ENCODE peak calls at places on chromosomes 2 and 18, in six cellular contexts. One of them, this sample, is unnamed.

GRCh38 chr2:110206056-110206455 is 1.2 kb upstream of the NPHP1 start:
- DNase-seq in GF-D8: no peak
- DNase-seq in mesothelial cell of epicardium: no peak
- DNase-seq in NCI-H1694 treated with DMSO at 0.1 percent for 48 hours: no peak
- DNase-seq in stimulated activated CD4-positive, alpha-beta T cell treated with anti-CD3 and anti-CD28 coated beads, TNF-alpha, amount 100 ng/mL, for 48 hours: no peak
- DNase-seq in HTR-8/SVneo: no peak
- DNase-seq in this sample: peak

GRCh38 chr2:190431907-190432306 is 23.8 kb downstream of the MFSD6 start:
- DNase-seq in stimulated activated CD4-positive, alpha-beta T cell treated with anti-CD3 and anti-CD28 coated beads, TNF-alpha, amount 100 ng/mL, for 48 hours: no peak
- DNase-seq in mesothelial cell of epicardium: no peak
- DNase-seq in GF-D8: no peak
- DNase-seq in NCI-H1694 treated with DMSO at 0.1 percent for 48 hours: no peak
- DNase-seq in HTR-8/SVneo: no peak
- DNase-seq in this sample: no peak

GRCh38 chr18:36717422-36718110 is 111.2 kb downstream of the TPGS2 start:
- DNase-seq in NCI-H1694 treated with DMSO at 0.1 percent for 48 hours: no peak
- DNase-seq in GF-D8: no peak
- DNase-seq in HTR-8/SVneo: no peak
- DNase-seq in stimulated activated CD4-positive, alpha-beta T cell treated with anti-CD3 and anti-CD28 coated beads, TNF-alpha, amount 100 ng/mL, for 48 hours: no peak
- DNase-seq in mesothelial cell of epicardium: no peak
- DNase-seq in this sample: no peak

GRCh38 chr2:126649101-126649500 is 6.9 kb upstream of the GYPC start:
- DNase-seq in NCI-H1694 treated with DMSO at 0.1 percent for 48 hours: no peak
- DNase-seq in HTR-8/SVneo: no peak
- DNase-seq in GF-D8: no peak
- DNase-seq in mesothelial cell of epicardium: no peak
- DNase-seq in stimulated activated CD4-positive, alpha-beta T cell treated with anti-CD3 and anti-CD28 coated beads, TNF-alpha, amount 100 ng/mL, for 48 hours: no peak
- DNase-seq in this sample: no peak

GRCh38 chr2:197514754-197515153 is 1.1 kb upstream of the MOB4 start:
- DNase-seq in NCI-H1694 treated with DMSO at 0.1 percent for 48 hours: no peak
- DNase-seq in mesothelial cell of epicardium: no peak
- DNase-seq in HTR-8/SVneo: peak
- DNase-seq in GF-D8: peak
- DNase-seq in stimulated activated CD4-positive, alpha-beta T cell treated with anti-CD3 and anti-CD28 coated beads, TNF-alpha, amount 100 ng/mL, for 48 hours: no peak
- DNase-seq in this sample: peak

GRCh38 chr2:67841711-67842110 is 221.1 kb downstream of the C1D start:
- DNase-seq in mesothelial cell of epicardium: no peak
- DNase-seq in stimulated activated CD4-positive, alpha-beta T cell treated with anti-CD3 and anti-CD28 coated beads, TNF-alpha, amount 100 ng/mL, for 48 hours: no peak
- DNase-seq in NCI-H1694 treated with DMSO at 0.1 percent for 48 hours: no peak
- DNase-seq in HTR-8/SVneo: no peak
- DNase-seq in GF-D8: no peak
- DNase-seq in this sample: no peak

GRCh38 chr2:207885010-207885409 is 115.3 kb upstream of the FZD5 start:
- DNase-seq in GF-D8: no peak
- DNase-seq in HTR-8/SVneo: no peak
- DNase-seq in NCI-H1694 treated with DMSO at 0.1 percent for 48 hours: no peak
- DNase-seq in stimulated activated CD4-positive, alpha-beta T cell treated with anti-CD3 and anti-CD28 coated beads, TNF-alpha, amount 100 ng/mL, for 48 hours: no peak
- DNase-seq in mesothelial cell of epicardium: no peak
- DNase-seq in this sample: no peak

GRCh38 chr2:235746257-235746934 is 252.6 kb downstream of the AGAP1 start:
- DNase-seq in HTR-8/SVneo: peak
- DNase-seq in GF-D8: no peak
- DNase-seq in NCI-H1694 treated with DMSO at 0.1 percent for 48 hours: peak
- DNase-seq in stimulated activated CD4-positive, alpha-beta T cell treated with anti-CD3 and anti-CD28 coated beads, TNF-alpha, amount 100 ng/mL, for 48 hours: peak
- DNase-seq in mesothelial cell of epicardium: peak
- DNase-seq in this sample: peak

GRCh38 chr2:98295275-98295674 is 51.0 kb upstream of the CNGA3 start:
- DNase-seq in stimulated activated CD4-positive, alpha-beta T cell treated with anti-CD3 and anti-CD28 coated beads, TNF-alpha, amount 100 ng/mL, for 48 hours: no peak
- DNase-seq in mesothelial cell of epicardium: no peak
- DNase-seq in HTR-8/SVneo: no peak
- DNase-seq in GF-D8: no peak
- DNase-seq in NCI-H1694 treated with DMSO at 0.1 percent for 48 hours: no peak
- DNase-seq in this sample: no peak

GRCh38 chr2:83572400-83572799 is 886.7 kb downstream of the SUCLG1 start:
- DNase-seq in GF-D8: no peak
- DNase-seq in HTR-8/SVneo: no peak
- DNase-seq in stimulated activated CD4-positive, alpha-beta T cell treated with anti-CD3 and anti-CD28 coated beads, TNF-alpha, amount 100 ng/mL, for 48 hours: no peak
- DNase-seq in NCI-H1694 treated with DMSO at 0.1 percent for 48 hours: no peak
- DNase-seq in mesothelial cell of epicardium: no peak
- DNase-seq in this sample: no peak

GRCh38 chr2:226618875-226619605 is 180.6 kb downstream of the IRS1 start:
- DNase-seq in NCI-H1694 treated with DMSO at 0.1 percent for 48 hours: peak
- DNase-seq in HTR-8/SVneo: no peak
- DNase-seq in stimulated activated CD4-positive, alpha-beta T cell treated with anti-CD3 and anti-CD28 coated beads, TNF-alpha, amount 100 ng/mL, for 48 hours: no peak
- DNase-seq in GF-D8: no peak
- DNase-seq in mesothelial cell of epicardium: no peak
- DNase-seq in this sample: no peak

GRCh38 chr2:223100061-223100511 is 48.1 kb downstream of the KCNE4 start:
- DNase-seq in mesothelial cell of epicardium: peak
- DNase-seq in NCI-H1694 treated with DMSO at 0.1 percent for 48 hours: no peak
- DNase-seq in stimulated activated CD4-positive, alpha-beta T cell treated with anti-CD3 and anti-CD28 coated beads, TNF-alpha, amount 100 ng/mL, for 48 hours: no peak
- DNase-seq in GF-D8: no peak
- DNase-seq in HTR-8/SVneo: no peak
- DNase-seq in this sample: no peak

GRCh38 chr2:190881074-190881479 is 456 bp downstream of the GLS start:
- DNase-seq in GF-D8: no peak
- DNase-seq in HTR-8/SVneo: no peak
- DNase-seq in stimulated activated CD4-positive, alpha-beta T cell treated with anti-CD3 and anti-CD28 coated beads, TNF-alpha, amount 100 ng/mL, for 48 hours: no peak
- DNase-seq in NCI-H1694 treated with DMSO at 0.1 percent for 48 hours: no peak
- DNase-seq in mesothelial cell of epicardium: no peak
- DNase-seq in this sample: no peak

GRCh38 chr2:73091696-73092095 is 20.2 kb upstream of the SFXN5 start:
- DNase-seq in stimulated activated CD4-positive, alpha-beta T cell treated with anti-CD3 and anti-CD28 coated beads, TNF-alpha, amount 100 ng/mL, for 48 hours: no peak
- DNase-seq in mesothelial cell of epicardium: no peak
- DNase-seq in NCI-H1694 treated with DMSO at 0.1 percent for 48 hours: peak
- DNase-seq in GF-D8: no peak
- DNase-seq in HTR-8/SVneo: no peak
- DNase-seq in this sample: no peak

This sample was measured in NB4.